ENCODE peak calls at places on chromosomes 7 and 10, in ten cellular contexts. A is neural progenitor cell, F is kidney epithelial cell, B is A549, K is breast epithelium, C is right lobe of liver, I is BJ, G is H9, X is coronary artery, N is fibroblast of lung. P is an unnamed sample.

GRCh38 chr10:108848016-108848415 is 1075.3 kb downstream of the XPNPEP1 start:
- DNase-seq in C (no peak), B (no peak), K (no peak), A (no peak), F (no peak), G (no peak), X (no peak), I (no peak), N (no peak), P (no peak)

GRCh38 chr7:4631664-4632171 is 50.4 kb upstream of the FOXK1 start:
- DNase-seq in N (peak; percentile 97), K (peak; percentile 68), C (peak; percentile 56), F (peak; percentile 70), X (peak; percentile 93), G (peak; percentile 87), A (peak; percentile 90), B (peak; percentile 96), I (peak; percentile 57), P (peak; percentile 91)

GRCh38 chr10:114987995-114988394 is 50.0 kb downstream of the TRUB1 start:
- DNase-seq in G (no peak), K (no peak), F (no peak), I (peak; percentile 27), A (no peak), B (no peak), X (no peak), N (peak; percentile 60), C (no peak), P (peak; percentile 85)

GRCh38 chr7:123293710-123294109 is 93.9 kb upstream of the SLC13A1 start:
- DNase-seq in C (no peak), K (no peak), A (no peak), G (no peak), F (no peak), I (no peak), N (no peak), B (no peak), X (no peak), P (no peak)

GRCh38 chr7:48660482-48660881 is 263.9 kb upstream of the CDC14C start:
- DNase-seq in C (no peak), A (no peak), G (no peak), K (no peak), F (no peak), N (no peak), B (no peak), I (no peak), X (no peak), P (no peak)

GRCh38 chr7:20199015-20199737 is 18.0 kb downstream of the MACC1 start:
- DNase-seq in F (peak; percentile 96), K (peak; percentile 38), I (no peak), G (no peak), A (no peak), C (peak; percentile 47), X (no peak), B (peak; percentile 49), N (peak; percentile 79), P (peak; percentile 34)

GRCh38 chr10:97548828-97549455 is 23.6 kb upstream of the ANKRD2 start:
- DNase-seq in A (no peak), I (no peak), X (no peak), N (no peak), F (no peak), B (no peak), G (no peak), C (no peak), K (no peak), P (no peak)

GRCh38 chr7:56105508-56105907 is 768 bp downstream of the CHCHD2 start:
- DNase-seq in I (peak; percentile 34), C (no peak), X (no peak), B (peak; percentile 56), G (no peak), F (peak; percentile 55), A (no peak), N (peak; percentile 84), K (no peak), P (peak; percentile 82)

GRCh38 chr10:114869500-114869899 is 47.9 kb downstream of the FHIP2A start:
- DNase-seq in C (no peak), F (no peak), A (no peak), G (no peak), I (peak; percentile 42), K (no peak), N (peak; percentile 88), B (no peak), X (no peak), P (peak; percentile 73)

GRCh38 chr7:69620063-69620462 is 21.8 kb downstream of the AUTS2 start:
- DNase-seq in N (no peak), K (no peak), B (no peak), G (no peak), X (no peak), F (no peak), C (no peak), A (no peak), I (no peak), P (no peak)

GRCh38 chr10:21173433-21173963 is 276.4 kb upstream of the NEBL start:
- DNase-seq in C (no peak), X (no peak), F (no peak), I (no peak), B (no peak), G (peak; percentile 49), N (no peak), K (no peak), A (peak; percentile 58), P (no peak)

GRCh38 chr10:124092270-124093075 is 925 bp downstream of the CHST15 start:
- DNase-seq in X (peak; percentile 78), N (peak; percentile 41), B (peak; percentile 39), A (peak; percentile 87), K (peak; percentile 29), G (peak; percentile 66), C (peak; percentile 84), I (no peak), F (no peak), P (peak; percentile 5)

GRCh38 chr10:60099998-60100747 is 193.8 kb upstream of the CCDC6 start:
- DNase-seq in K (no peak), A (peak; percentile 66), F (no peak), B (peak; percentile 64), I (peak; percentile 9), N (peak; percentile 78), G (no peak), X (no peak), C (no peak), P (peak; percentile 64)

GRCh38 chr7:29424984-29425309 is 138.7 kb upstream of the PRR15 start:
- DNase-seq in C (no peak), I (no peak), A (no peak), G (no peak), N (no peak), K (no peak), F (no peak), B (no peak), X (no peak), P (no peak)

GRCh38 chr10:106789623-106790022 is 374.9 kb downstream of the SORCS1 start:
- DNase-seq in B (no peak), C (no peak), X (no peak), A (no peak), I (no peak), F (no peak), K (no peak), G (no peak), N (no peak), P (no peak)

GRCh38 chr10:106795619-106796018 is 368.9 kb downstream of the SORCS1 start:
- DNase-seq in N (no peak), X (no peak), C (peak; percentile 31), G (peak; percentile 42), A (peak; percentile 75), K (no peak), B (peak; percentile 4), F (no peak), I (no peak), P (no peak)
- TF ChIP-seq CTCF in N (no peak), X (no peak), C (peak; percentile 46), G (peak; percentile 85), A (peak; percentile 84), K (peak; percentile 48), B (no peak), F (peak; percentile 50), I (no peak), P (no peak)

GRCh38 chr7:26346611-26347200 is 55.0 kb downstream of the SNX10 start:
- DNase-seq in G (no peak), I (no peak), F (no peak), X (no peak), N (no peak), A (no peak), K (no peak), B (no peak), C (peak; percentile 51), P (no peak)

GRCh38 chr7:26345202-26345601 is 53.5 kb downstream of the SNX10 start:
- DNase-seq in B (no peak), C (no peak), G (no peak), F (no peak), I (no peak), X (no peak), A (no peak), N (no peak), K (no peak), P (no peak)

GRCh38 chr7:26343837-26344236 is 52.2 kb downstream of the SNX10 start:
- DNase-seq in N (no peak), X (no peak), I (no peak), F (no peak), G (no peak), A (no peak), K (no peak), C (no peak), B (no peak), P (no peak)

GRCh38 chr7:26343320-26343832 is 51.7 kb downstream of the SNX10 start:
- DNase-seq in X (no peak), F (no peak), K (no peak), I (no peak), G (no peak), B (no peak), C (peak; percentile 85), A (no peak), N (no peak), P (no peak)

DNA sequence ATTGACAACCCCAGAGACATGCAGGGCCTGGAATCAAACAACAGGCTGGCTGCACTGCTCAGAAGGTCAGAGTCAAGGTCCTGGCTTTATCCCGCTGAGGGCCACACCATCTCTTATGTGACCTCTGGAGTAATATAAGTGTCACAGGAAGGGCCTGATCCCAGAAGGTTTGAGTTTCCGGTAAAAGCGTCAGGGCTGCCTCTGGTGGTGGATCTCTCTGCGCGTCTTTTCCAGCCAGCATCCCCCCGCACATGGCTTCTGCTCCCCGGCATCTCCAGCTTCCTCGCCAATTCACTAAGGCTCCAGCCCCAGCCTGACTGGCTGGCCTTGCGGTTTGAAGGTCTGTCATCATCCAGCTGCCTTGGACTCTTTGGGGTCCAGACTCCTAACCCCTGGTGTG is 54.2 kb downstream of the SNX10 start:
- DNase-seq in K (no peak), I (no peak), X (no peak), C (no peak), A (no peak), N (no peak), F (no peak), G (no peak), B (no peak), P (no peak)
- TF ChIP-seq CTCF in K (no peak), I (no peak), X (no peak), C (no peak), A (no peak), N (no peak), F (no peak), G (peak; percentile 11), B (no peak), P (no peak)

GRCh38 chr7:50068026-50068425 is 25.0 kb downstream of the ZPBP start:
- DNase-seq in N (no peak), X (no peak), C (no peak), I (no peak), G (no peak), K (peak; percentile 37), F (peak; percentile 4), B (peak; percentile 27), A (peak; percentile 4), P (no peak)
- TF ChIP-seq CTCF in N (no peak), X (no peak), C (peak; percentile 31), I (no peak), G (peak; percentile 44), K (peak; percentile 47), F (peak; percentile 40), B (no peak), A (no peak), P (peak; percentile 39)

GRCh38 chr10:43209064-43209455 is 57.8 kb downstream of the RASGEF1A start:
- DNase-seq in F (no peak), K (no peak), X (peak; percentile 50), I (no peak), G (peak; percentile 20), B (no peak), N (no peak), A (no peak), C (no peak), P (no peak)
- TF ChIP-seq CTCF in F (no peak), K (no peak), X (no peak), I (no peak), G (no peak), B (no peak), N (no peak), A (no peak), C (no peak), P (no peak)